ENCODE peak calls at places on chromosomes 16 and 17, in six cellular contexts. J is OCI-LY7, X is cardiac fibroblast, E is adipocyte, K is tibial artery, P is LNCaP clone FGC. N is an unnamed sample.

GRCh38 chr17:9432121-9432866 is 143.3 kb downstream of the STX8 start:
- DNase-seq in X (peak; percentile 16), K (no peak), J (no peak), E (peak; percentile 53), P (peak; percentile 30), N (no peak)

GRCh38 chr16:85653226-85653917 is 35.4 kb downstream of the GINS2 start:
- DNase-seq in E (no peak), X (peak; percentile 13), J (no peak), P (no peak), K (no peak), N (no peak)

GRCh38 chr16:57723170-57723569 is 12.4 kb upstream of the KATNB1 start:
- DNase-seq in K (no peak), E (no peak), P (no peak), X (peak; percentile 49), J (no peak), N (no peak)

GRCh38 chr16:67086829-67087228 is 22.9 kb upstream of the PHAF1 start:
- DNase-seq in E (peak; percentile 31), P (peak; percentile 23), K (no peak), X (peak; percentile 16), J (no peak), N (no peak)

GRCh38 chr17:15456486-15456885 is 10.9 kb downstream of the CDRT4 start:
- DNase-seq in J (no peak), K (peak; percentile 83), E (peak; percentile 21), P (no peak), X (no peak), N (no peak)

GRCh38 chr17:15998031-15998574 is 1.4 kb downstream of the ZSWIM7 start:
- DNase-seq in K (no peak), J (no peak), X (no peak), P (no peak), E (peak; percentile 19), N (no peak)

GRCh38 chr17:47239663-47240374 is 13.8 kb upstream of the ITGB3 start:
- DNase-seq in J (peak; percentile 43), P (no peak), X (peak; percentile 100), K (peak; percentile 94), E (peak; percentile 78), N (no peak)

GRCh38 chr17:75625813-75626486 is 7.3 kb upstream of the SMIM5 start:
- DNase-seq in E (peak; percentile 40), J (peak; percentile 73), P (no peak), K (no peak), X (peak; percentile 23), N (no peak)

GRCh38 chr17:77638229-77638628 is 320.3 kb upstream of the TNRC6C start:
- DNase-seq in K (no peak), J (no peak), P (no peak), X (no peak), E (no peak), N (no peak)

GRCh38 chr17:33905338-33905800 is 349.7 kb upstream of the CCL2 start:
- DNase-seq in J (no peak), P (no peak), E (no peak), X (no peak), K (no peak), N (no peak)

GRCh38 chr16:81945665-81946064 is 65.6 kb downstream of the SDR42E1 start:
- DNase-seq in K (peak; percentile 9), J (no peak), P (no peak), X (peak; percentile 56), E (peak; percentile 41), N (no peak)

GRCh38 chr16:12124742-12125141 is 148.2 kb downstream of the SNX29 start:
- DNase-seq in X (no peak), P (no peak), J (peak; percentile 27), K (no peak), E (no peak), N (no peak)

GRCh38 chr16:82832861-82833260 is 206.1 kb downstream of the CDH13 start:
- DNase-seq in P (no peak), K (no peak), E (peak; percentile 16), J (no peak), X (peak; percentile 83), N (no peak)

GRCh38 chr17:28738680-28739384 is 5.0 kb upstream of the TRAF4 start:
- DNase-seq in P (no peak), X (no peak), E (no peak), J (peak; percentile 88), K (peak; percentile 55), N (peak; percentile 88)

GRCh38 chr17:80261895-80262279 is 1.2 kb downstream of the RNF213 start:
- DNase-seq in K (no peak), J (no peak), P (no peak), X (no peak), E (no peak), N (peak; percentile 28)

GRCh38 chr17:80264048-80264792 is 3.6 kb downstream of the RNF213 start:
- DNase-seq in E (no peak), K (no peak), X (no peak), P (no peak), J (peak; percentile 36), N (peak; percentile 80)

GRCh38 chr17:80262291-80262690 is 1.6 kb downstream of the RNF213 start:
- DNase-seq in K (no peak), P (no peak), X (no peak), E (no peak), J (peak; percentile 24), N (no peak)

GRCh38 chr17:80263253-80264047 is 2.8 kb downstream of the RNF213 start:
- DNase-seq in P (no peak), X (peak; percentile 89), E (peak; percentile 67), K (peak; percentile 87), J (peak; percentile 97), N (peak; percentile 91)

DNA sequence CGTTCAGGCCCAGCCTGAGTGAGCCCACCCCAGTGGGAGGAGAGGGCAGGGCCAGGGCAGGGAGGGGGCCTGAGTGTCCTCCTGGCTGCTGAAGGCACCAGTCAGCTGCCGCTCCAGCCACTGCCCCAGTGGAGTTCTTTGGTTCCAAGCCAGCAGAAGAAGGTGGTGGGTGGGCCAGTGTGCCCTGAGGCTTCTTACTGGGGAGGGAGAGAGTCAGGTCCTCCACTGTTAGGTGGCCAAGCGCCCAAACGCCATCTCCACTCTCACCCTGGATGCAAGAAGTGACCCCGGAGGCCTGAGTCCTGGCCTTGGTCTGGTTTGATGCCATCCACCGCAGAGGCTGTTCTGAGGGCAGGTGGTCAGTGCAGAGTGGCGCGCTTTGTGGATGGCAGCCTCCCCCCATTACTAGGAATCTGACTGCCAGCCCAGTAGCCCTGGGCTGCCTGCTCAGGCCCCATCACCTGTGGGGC is 2.2 kb downstream of the RNF213 start:
- DNase-seq in E (no peak), J (no peak), P (no peak), X (no peak), K (no peak), N (no peak)
- H3K4me3 ChIP-seq in E (peak overlapping the region; percentile 92), J (peak overlapping the region; percentile 53), P (no peak overlapping the region), X (peak overlapping the region; percentile 38), K (peak overlapping the region; percentile 30), N (peak overlapping the region; percentile 87)

GRCh38 chr17:50199211-50199633 is 2.2 kb downstream of the COL1A1 start:
- DNase-seq in J (no peak), X (no peak), K (peak; percentile 78), P (no peak), E (peak; percentile 38), N (no peak)
- H3K4me3 ChIP-seq in J (no peak overlapping the region), X (peak overlapping the region; percentile 96), K (peak overlapping the region; percentile 67), P (peak overlapping the region; percentile 42), E (peak overlapping the region; percentile 92), N (no peak overlapping the region)

GRCh38 chr17:8300226-8300625 is 5.0 kb upstream of the SLC25A35 start:
- DNase-seq in J (no peak), X (no peak), K (no peak), P (no peak), E (no peak), N (no peak)

GRCh38 chr17:8300629-8301242 is 5.5 kb upstream of the SLC25A35 start:
- DNase-seq in E (peak; percentile 86), X (peak; percentile 76), P (peak; percentile 36), K (no peak), J (peak; percentile 87), N (peak; percentile 60)

DNA sequence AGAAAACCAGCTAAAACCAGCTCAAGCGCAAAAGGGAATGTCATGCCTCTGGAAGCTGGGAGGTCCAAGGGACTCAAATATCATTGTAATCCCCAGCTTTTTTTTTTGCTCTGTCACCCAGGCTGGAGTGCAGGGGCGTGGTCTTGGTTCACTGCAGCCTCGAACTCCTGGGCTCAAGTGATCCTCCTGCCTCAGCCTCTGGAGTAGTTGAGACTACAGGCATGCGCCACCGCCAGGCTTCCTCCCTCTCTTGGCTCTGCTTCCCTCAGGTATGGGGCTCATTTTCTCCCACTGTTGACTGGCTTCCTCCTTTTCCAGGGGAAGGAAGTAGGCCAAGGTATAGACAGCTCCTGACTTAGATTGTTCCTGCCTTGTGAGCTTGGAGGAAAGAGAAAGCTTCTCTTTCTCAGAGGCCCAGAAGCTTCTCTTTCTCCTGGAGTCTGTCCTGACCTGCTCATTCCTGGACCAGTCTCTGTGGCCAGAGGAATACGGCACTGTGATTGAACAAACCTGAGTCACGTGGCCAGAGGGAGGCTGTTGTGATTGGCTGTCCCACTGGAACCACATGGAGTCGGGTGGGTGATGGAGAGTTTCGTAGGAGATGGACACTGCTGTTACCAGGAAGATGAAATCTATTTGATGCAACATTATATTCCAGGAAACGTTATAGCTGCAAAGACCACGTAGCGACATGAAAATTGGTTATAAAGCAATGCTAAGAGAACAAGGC is 5.7 kb upstream of the ARHGEF15 start:
- DNase-seq in J (no peak), K (no peak), P (no peak), X (peak; percentile 9), E (no peak), N (no peak)
- H3K4me3 ChIP-seq in J (no peak overlapping the region), K (no peak overlapping the region), P (no peak overlapping the region), X (no peak overlapping the region), E (no peak overlapping the region), N (no peak overlapping the region)

GRCh38 chr17:32159586-32160438 is 17.5 kb downstream of the RHOT1 start:
- DNase-seq in P (no peak), K (no peak), X (no peak), E (no peak), J (no peak), N (no peak)

GRCh38 chr17:32161029-32161428 is 18.7 kb downstream of the RHOT1 start:
- DNase-seq in X (peak; percentile 28), E (no peak), P (no peak), K (no peak), J (no peak), N (no peak)

GRCh38 chr17:32158870-32159585 is 16.7 kb downstream of the RHOT1 start:
- DNase-seq in K (no peak), J (no peak), P (no peak), E (no peak), X (no peak), N (no peak)

GRCh38 chr17:32160526-32160925 is 18.2 kb downstream of the RHOT1 start:
- DNase-seq in E (no peak), P (no peak), J (no peak), X (no peak), K (no peak), N (no peak)

DNA sequence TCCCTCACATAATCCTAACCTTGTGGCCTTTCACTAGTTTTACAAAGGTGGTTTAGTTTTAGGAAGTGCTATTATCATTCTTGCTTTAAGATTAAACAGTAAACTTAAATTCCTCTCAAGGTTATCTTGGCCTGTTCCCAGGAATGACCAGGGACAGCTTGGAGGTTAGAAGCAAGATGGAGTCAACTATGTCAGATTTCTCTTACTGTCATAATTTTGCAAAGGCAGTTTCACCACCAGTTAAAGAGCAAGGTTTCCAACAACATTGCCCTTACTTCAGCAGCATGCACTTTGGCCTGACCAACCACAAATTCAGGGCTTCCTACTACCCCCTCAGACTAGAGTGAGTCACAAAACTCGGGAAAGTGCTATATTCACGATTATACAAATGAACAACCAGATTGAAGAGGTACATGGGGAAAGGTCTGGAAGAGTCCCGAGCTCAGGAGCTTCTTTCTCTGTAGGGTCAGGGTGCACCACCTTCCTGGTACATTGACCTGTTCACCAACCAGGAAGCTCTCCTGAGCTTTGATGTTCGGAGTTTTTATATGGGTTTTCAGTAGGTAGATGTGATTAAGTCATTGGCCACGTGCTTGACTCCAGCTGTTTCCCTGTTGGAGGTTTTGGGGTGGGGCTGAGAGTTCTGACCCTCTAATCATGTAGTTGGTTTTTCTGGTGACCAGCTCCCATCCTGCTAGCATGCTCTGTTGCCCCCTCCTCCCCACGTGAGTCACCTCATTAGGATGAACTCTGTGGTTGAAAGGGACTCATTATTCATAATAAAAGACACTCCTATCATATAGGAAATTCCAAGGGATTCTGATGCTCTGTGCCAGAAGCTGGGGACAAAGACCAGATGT is 19.4 kb downstream of the RHOT1 start:
- DNase-seq in P (no peak), E (peak; percentile 29), X (peak; percentile 89), J (no peak), K (no peak), N (no peak)
- H3K4me3 ChIP-seq in P (no peak overlapping the region), E (no peak overlapping the region), X (no peak overlapping the region), J (no peak overlapping the region), K (no peak overlapping the region), N (no peak overlapping the region)

N was measured in Jurkat, Clone E6-1.